ENCODE peak calls at places on chromosomes 16 and 17, in eight cellular contexts. Q is IMR-90, M is OCI-LY7, I is fibroblast of lung, N is GM12878, R is HCT116, L is PC-9, G is osteoblast. B is an unnamed sample. For H3K9me3, the result is how much of the 10 kb centered on the place peaks cover.

GRCh38 chr17:17366941-17367885 is 64.0 kb downstream of the NT5M start:
- DNase-seq in Q (no peak), I (no peak), M (no peak), G (peak), N (no peak), R (no peak), L (no peak), B (no peak)

GRCh38 chr17:42311240-42312034 is 23.1 kb downstream of the STAT5A start:
- DNase-seq in M (no peak), R (no peak), L (no peak), G (peak), N (no peak), Q (peak), I (peak), B (peak)

GRCh38 chr17:67375054-67375427 is 2.0 kb upstream of the PITPNC1 start:
- DNase-seq in Q (no peak), I (no peak), N (no peak), L (no peak), G (no peak), M (no peak), R (no peak), B (no peak)

GRCh38 chr17:76252040-76252954 is 12.0 kb upstream of the RNF157 start:
- DNase-seq in R (no peak), M (peak), I (peak), G (peak), N (no peak), L (peak), Q (peak), B (no peak)

GRCh38 chr17:61406871-61407210 is 7.2 kb downstream of the TBX2 start:
- DNase-seq in I (peak), L (no peak), Q (no peak), M (no peak), G (peak), N (no peak), R (no peak), B (no peak)

GRCh38 chr16:870856-871561 is 70.5 kb upstream of the GNG13 start:
- DNase-seq in L (no peak), M (no peak), Q (no peak), I (no peak), N (no peak), R (no peak), G (peak), B (no peak)

GRCh38 chr17:59154721-59155438 is at the start of gene SKA2:
- DNase-seq in I (no peak), L (peak), Q (no peak), M (peak), G (peak), N (peak), R (no peak), B (no peak)

GRCh38 chr16:56610017-56610608 is 1.7 kb downstream of the MT2A start:
- DNase-seq in L (peak), M (peak), Q (peak), R (peak), G (peak), N (peak), I (peak), B (peak)

GRCh38 chr17:59842901-59843652 is 49.7 kb downstream of the TUBD1 start:
- DNase-seq in M (no peak), L (peak), Q (peak), N (peak), R (peak), G (peak), I (peak), B (no peak)

GRCh38 chr16:85192736-85193493 is 80.6 kb upstream of the CIBAR2 start:
- DNase-seq in L (no peak), M (no peak), Q (peak), I (peak), R (no peak), N (no peak), G (peak), B (no peak)

GRCh38 chr16:85417156-85417860 is 195.8 kb upstream of the GSE1 start:
- DNase-seq in I (no peak), N (no peak), Q (no peak), M (peak), R (no peak), L (no peak), G (no peak), B (no peak)

GRCh38 chr16:10949424-10949970 is 5.1 kb downstream of the CLEC16A start:
- DNase-seq in Q (no peak), N (peak), G (peak), I (no peak), R (no peak), L (peak), M (peak), B (peak)

GRCh38 chr16:85402910-85403692 is 210.0 kb upstream of the GSE1 start:
- DNase-seq in N (no peak), Q (peak), G (peak), L (no peak), R (no peak), M (no peak), I (peak), B (no peak)

GRCh38 chr17:64611374-64611773 is 50.7 kb downstream of the SMURF2 start:
- DNase-seq in L (no peak), R (no peak), G (no peak), Q (no peak), N (no peak), I (no peak), M (no peak), B (no peak)

GRCh38 chr16:84453061-84453752 is 51.3 kb downstream of the MEAK7 start:
- DNase-seq in L (no peak), N (no peak), Q (no peak), R (no peak), M (no peak), G (peak), I (no peak), B (no peak)

GRCh38 chr16:15031179-15031578 is 24.7 kb downstream of the NTAN1 start:
- DNase-seq in Q (no peak), M (no peak), L (no peak), N (no peak), G (no peak), R (no peak), I (no peak), B (no peak)

GRCh38 chr16:2237552-2238395 is 1.5 kb downstream of the DNASE1L2 start:
- DNase-seq in R (no peak), G (peak), L (no peak), M (no peak), N (no peak), Q (no peak), I (no peak), B (no peak)

GRCh38 chr16:19166500-19166899 is 1.5 kb upstream of the SYT17 start:
- DNase-seq in L (peak), M (no peak), G (no peak), I (no peak), N (no peak), R (peak), Q (no peak), B (no peak)

GRCh38 chr17:82775033-82775823 is 23.4 kb downstream of the TBCD start:
- DNase-seq in G (peak), Q (no peak), I (peak), L (peak), N (no peak), R (peak), M (peak), B (peak)

GRCh38 chr17:4789701-4789950 is 862 bp downstream of the GLTPD2 start:
- DNase-seq in G (no peak), M (no peak), Q (no peak), N (no peak), I (no peak), L (no peak), R (peak), B (no peak)
- H2AFZ ChIP-seq in G (peak), M (peak), Q (peak), N (peak), I (peak), L (peak), R (no peak), B (peak)

GRCh38 chr16:35750701-35751104 is 2291.3 kb downstream of the TP53TG3F start:
- DNase-seq in N (no peak), I (no peak), G (peak), R (no peak), Q (no peak), M (no peak), L (no peak), B (no peak)

GRCh38 chr16:35750157-35750689 is 2290.8 kb downstream of the TP53TG3F start:
- DNase-seq in Q (no peak), L (no peak), M (no peak), G (peak), R (no peak), I (no peak), N (no peak), B (no peak)

GRCh38 chr16:35747658-35748455 is 2288.4 kb downstream of the TP53TG3F start:
- DNase-seq in Q (no peak), R (no peak), M (no peak), I (no peak), G (peak), N (no peak), L (no peak), B (no peak)

GRCh38 chr16:35748621-35749252 is 2289.3 kb downstream of the TP53TG3F start:
- DNase-seq in N (no peak), G (peak), R (no peak), M (no peak), L (no peak), Q (no peak), I (no peak), B (no peak)

GRCh38 chr16:35749253-35750141 is 2290.1 kb downstream of the TP53TG3F start:
- DNase-seq in G (peak), N (no peak), I (no peak), M (no peak), L (no peak), R (no peak), Q (no peak), B (no peak)
- H3K9me3 ChIP-seq in G (under half), N (under half), I (under half), M (under half), L (under half), R (under half), Q (half or more), B (under half)

GRCh38 chr16:48622456-48623303 is 12.7 kb upstream of the N4BP1 start:
- DNase-seq in I (no peak), G (no peak), N (no peak), Q (no peak), R (no peak), M (no peak), L (no peak), B (no peak)
- H3K4me3 ChIP-seq in I (peak), G (peak), N (peak), Q (peak), R (peak), M (no peak), L (peak), B (peak)

GRCh38 chr16:80350066-80350465 is 190.7 kb upstream of the DYNLRB2 start:
- DNase-seq in I (no peak), L (no peak), Q (no peak), G (no peak), R (no peak), M (no peak), N (no peak), B (no peak)

GRCh38 chr16:80347900-80348299 is 192.9 kb upstream of the DYNLRB2 start:
- DNase-seq in I (peak), L (no peak), N (no peak), R (no peak), Q (no peak), G (no peak), M (no peak), B (no peak)

GRCh38 chr16:80344570-80344969 is 196.2 kb upstream of the DYNLRB2 start:
- DNase-seq in L (no peak), G (no peak), M (no peak), I (no peak), Q (no peak), R (no peak), N (no peak), B (no peak)

GRCh38 chr16:80346160-80346632 is 194.6 kb upstream of the DYNLRB2 start:
- DNase-seq in L (no peak), R (no peak), Q (no peak), N (peak), I (no peak), G (peak), M (peak), B (no peak)

DNA sequence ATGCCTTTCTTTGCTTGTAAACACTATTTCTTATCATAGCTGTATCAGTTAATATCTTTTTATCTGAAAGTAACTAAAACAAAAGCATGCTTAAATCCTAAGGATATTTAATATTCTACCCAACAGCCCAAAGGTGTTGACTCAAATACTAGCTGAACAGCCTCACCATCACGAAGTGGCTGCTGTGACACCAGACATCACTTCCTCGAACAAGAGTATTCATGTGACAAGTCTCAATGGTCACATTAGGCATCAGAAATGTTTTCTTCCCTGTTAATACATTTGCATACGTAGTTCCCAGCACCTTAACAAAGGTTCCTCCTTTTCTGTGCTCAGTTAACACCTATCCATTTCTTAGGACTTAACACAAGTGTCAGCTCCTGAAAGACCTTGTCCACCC is 193.8 kb upstream of the DYNLRB2 start:
- DNase-seq in G (no peak), M (no peak), L (no peak), R (no peak), I (no peak), Q (no peak), N (no peak), B (no peak)
- H2AFZ ChIP-seq in G (no peak), M (no peak), L (no peak), R (no peak), I (no peak), Q (no peak), N (no peak), B (no peak)

GRCh38 chr16:24116371-24116770 is 139.8 kb upstream of the CACNG3 start:
- DNase-seq in I (no peak), R (no peak), Q (no peak), G (no peak), M (no peak), L (no peak), N (no peak), B (no peak)

GRCh38 chr16:24116989-24117388 is 139.1 kb upstream of the CACNG3 start:
- DNase-seq in N (no peak), M (no peak), G (no peak), I (no peak), R (no peak), L (no peak), Q (no peak), B (no peak)

GRCh38 chr16:24113115-24113745 is 142.9 kb upstream of the CACNG3 start:
- DNase-seq in L (no peak), M (no peak), I (no peak), Q (no peak), G (no peak), N (no peak), R (no peak), B (no peak)

GRCh38 chr16:24117680-24118079 is 138.5 kb upstream of the CACNG3 start:
- DNase-seq in G (no peak), Q (no peak), M (no peak), L (no peak), R (no peak), N (no peak), I (no peak), B (no peak)

DNA sequence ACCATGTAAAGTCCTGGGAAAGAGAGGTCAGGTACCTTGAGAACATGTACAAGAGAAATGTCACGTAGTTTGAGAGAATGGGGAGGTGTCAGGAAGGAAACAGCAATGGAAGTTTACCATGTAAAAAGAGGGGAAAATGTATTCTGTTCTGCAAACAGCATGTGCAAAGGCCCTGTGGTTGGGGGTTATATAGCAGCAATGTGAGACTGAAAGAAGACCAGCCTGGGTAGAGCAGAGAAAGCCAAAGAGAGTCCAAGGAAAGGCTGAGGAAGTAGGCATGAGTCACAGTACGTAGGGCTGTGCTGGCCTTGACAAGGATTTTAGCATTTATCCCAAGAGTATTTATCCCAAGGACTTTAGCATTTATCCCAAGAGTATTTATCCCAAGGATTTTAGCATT is 141.3 kb upstream of the CACNG3 start:
- DNase-seq in Q (no peak), R (no peak), I (no peak), M (no peak), G (no peak), N (no peak), L (no peak), B (no peak)
- H3K9me3 ChIP-seq in Q (under half), R (under half), I (under half), M (under half), G (under half), N (under half), L (under half), B (under half)

GRCh38 chr17:58043221-58044181 is 36.5 kb upstream of the SRSF1 start:
- DNase-seq in M (no peak), R (no peak), G (peak), Q (no peak), N (no peak), I (no peak), L (no peak), B (no peak)

GRCh38 chr17:58049533-58049932 is 33.7 kb upstream of the DYNLL2 start:
- DNase-seq in M (no peak), L (no peak), G (no peak), R (no peak), N (no peak), I (no peak), Q (no peak), B (no peak)

GRCh38 chr17:58047751-58048150 is 35.5 kb upstream of the DYNLL2 start:
- DNase-seq in Q (no peak), M (no peak), L (no peak), I (no peak), R (no peak), N (no peak), G (peak), B (no peak)

DNA sequence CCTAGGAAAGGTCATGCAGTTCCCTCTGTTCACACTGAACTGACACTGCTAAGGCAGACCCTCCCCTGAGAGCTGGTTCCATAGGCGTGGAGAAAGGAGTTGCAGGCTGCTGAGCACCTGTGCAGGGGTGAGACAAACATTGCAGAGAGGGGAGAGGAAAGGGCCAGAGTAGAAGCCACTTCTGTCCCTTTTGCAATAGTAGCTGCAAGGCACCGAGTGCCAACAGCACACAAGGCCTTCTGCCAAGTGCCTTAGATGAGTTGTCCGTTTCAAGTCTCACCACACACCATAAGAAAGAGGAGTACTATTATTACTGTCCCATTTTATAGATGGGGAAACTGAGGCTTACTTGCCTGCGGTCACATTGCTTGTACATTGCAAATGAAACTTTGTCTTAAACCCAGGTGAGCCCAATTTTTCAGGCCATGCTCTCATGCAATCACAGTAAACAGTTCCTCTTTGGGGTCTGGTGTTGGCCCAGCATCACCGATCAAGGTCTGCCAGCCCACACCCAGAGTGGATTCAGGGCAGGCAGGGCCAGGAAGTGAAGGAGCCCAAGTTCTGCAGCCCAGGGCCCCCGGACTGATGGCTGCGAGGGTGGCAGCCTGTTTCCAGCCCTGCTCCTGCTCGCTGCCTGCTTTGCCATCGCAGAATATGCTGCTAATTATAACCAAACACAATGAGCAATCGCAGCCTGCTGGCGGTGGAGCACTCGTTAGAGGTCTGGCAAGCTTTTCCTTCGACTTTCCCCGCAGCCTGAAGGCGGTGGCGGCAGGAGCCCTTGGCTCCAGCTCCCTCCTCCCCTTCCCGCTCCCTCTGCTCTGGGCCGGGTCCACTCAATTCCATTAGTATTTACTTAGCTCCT is 36.8 kb upstream of the DYNLL2 start:
- DNase-seq in Q (no peak), R (no peak), I (no peak), M (no peak), L (no peak), G (no peak), N (no peak), B (no peak)
- H3K4me3 ChIP-seq in Q (no peak), R (no peak), I (no peak), M (no peak), L (no peak), G (no peak), N (no peak), B (no peak)

GRCh38 chr16:70703041-70703834 is 17.4 kb upstream of the MTSS2 start:
- DNase-seq in M (no peak), Q (peak), L (no peak), G (peak), R (no peak), I (peak), N (no peak), B (no peak)

GRCh38 chr16:70705056-70705455 is 19.2 kb upstream of the MTSS2 start:
- DNase-seq in I (no peak), L (no peak), M (no peak), G (peak), R (no peak), Q (peak), N (no peak), B (no peak)

GRCh38 chr16:70704586-70704985 is 18.7 kb upstream of the MTSS2 start:
- DNase-seq in R (no peak), G (no peak), L (no peak), Q (no peak), N (no peak), M (no peak), I (no peak), B (no peak)

GRCh38 chr16:70702624-70703023 is 16.8 kb upstream of the MTSS2 start:
- DNase-seq in Q (no peak), M (no peak), R (no peak), N (no peak), G (no peak), I (no peak), L (no peak), B (no peak)

GRCh38 chr16:70703835-70704381 is 18.1 kb upstream of the MTSS2 start:
- DNase-seq in M (no peak), R (no peak), I (no peak), G (no peak), L (no peak), N (no peak), Q (no peak), B (no peak)
- H2AFZ ChIP-seq in M (no peak), R (no peak), I (no peak), G (peak), L (no peak), N (no peak), Q (peak), B (no peak)

GRCh38 chr17:78200451-78200850 is 13.3 kb downstream of the AFMID start:
- DNase-seq in I (no peak), N (no peak), R (no peak), M (no peak), Q (no peak), L (no peak), G (no peak), B (no peak)
- H3K9me3 ChIP-seq in I (under half), N (under half), R (under half), M (under half), Q (under half), L (under half), G (under half), B (under half)

B was measured in Karpas-422.